ENCODE peak calls at places on chromosomes 11 and 22, in ten cellular contexts. One of them, this sample, is unnamed.

GRCh38 chr11:105635466-105635865 is 25.6 kb downstream of the GRIA4 start:
- DNase-seq in uterus: no peak
- DNase-seq in ovary: no peak
- DNase-seq in BJ: no peak
- DNase-seq in fibroblast of lung: no peak
- DNase-seq in brain microvascular endothelial cell: no peak
- DNase-seq in right atrium auricular region: no peak
- DNase-seq in mesendoderm: no peak
- DNase-seq in GM23248: no peak
- DNase-seq in naive thymus-derived CD4-positive, alpha-beta T cell: no peak
- DNase-seq in this sample: no peak

GRCh38 chr11:106077609-106078517 is at the start of gene AASDHPPT:
- DNase-seq in BJ: no peak
- DNase-seq in mesendoderm: no peak
- DNase-seq in uterus: no peak
- DNase-seq in brain microvascular endothelial cell: peak; percentile 29
- DNase-seq in right atrium auricular region: no peak
- DNase-seq in naive thymus-derived CD4-positive, alpha-beta T cell: no peak
- DNase-seq in GM23248: peak; percentile 70
- DNase-seq in fibroblast of lung: peak; percentile 40
- DNase-seq in ovary: peak; percentile 33
- DNase-seq in this sample: peak; percentile 20

GRCh38 chr11:115892016-115892415 is 387.8 kb upstream of the CADM1 start:
- DNase-seq in naive thymus-derived CD4-positive, alpha-beta T cell: no peak
- DNase-seq in mesendoderm: no peak
- DNase-seq in brain microvascular endothelial cell: no peak
- DNase-seq in ovary: no peak
- DNase-seq in uterus: no peak
- DNase-seq in fibroblast of lung: peak; percentile 61
- DNase-seq in BJ: no peak
- DNase-seq in GM23248: no peak
- DNase-seq in right atrium auricular region: no peak
- DNase-seq in this sample: no peak

GRCh38 chr11:112958670-112959069 is 2.5 kb upstream of the NCAM1 start:
- DNase-seq in mesendoderm: peak; percentile 39
- DNase-seq in GM23248: peak; percentile 68
- DNase-seq in BJ: peak; percentile 34
- DNase-seq in fibroblast of lung: peak; percentile 55
- DNase-seq in uterus: no peak
- DNase-seq in naive thymus-derived CD4-positive, alpha-beta T cell: no peak
- DNase-seq in brain microvascular endothelial cell: no peak
- DNase-seq in ovary: no peak
- DNase-seq in right atrium auricular region: no peak
- DNase-seq in this sample: peak; percentile 49

GRCh38 chr11:120181446-120181992 is 29.3 kb upstream of the OAF start:
- DNase-seq in brain microvascular endothelial cell: no peak
- DNase-seq in ovary: no peak
- DNase-seq in GM23248: no peak
- DNase-seq in mesendoderm: no peak
- DNase-seq in uterus: no peak
- DNase-seq in BJ: no peak
- DNase-seq in fibroblast of lung: no peak
- DNase-seq in naive thymus-derived CD4-positive, alpha-beta T cell: no peak
- DNase-seq in right atrium auricular region: peak; percentile 54
- DNase-seq in this sample: no peak

GRCh38 chr11:112773256-112773655 is 188.0 kb upstream of the NCAM1 start:
- DNase-seq in ovary: no peak
- DNase-seq in brain microvascular endothelial cell: no peak
- DNase-seq in GM23248: no peak
- DNase-seq in mesendoderm: no peak
- DNase-seq in uterus: no peak
- DNase-seq in naive thymus-derived CD4-positive, alpha-beta T cell: no peak
- DNase-seq in BJ: no peak
- DNase-seq in right atrium auricular region: no peak
- DNase-seq in fibroblast of lung: no peak
- DNase-seq in this sample: no peak

GRCh38 chr22:23772315-23773246 is at the start of gene MMP11:
- DNase-seq in fibroblast of lung: peak; percentile 37
- DNase-seq in ovary: peak; percentile 67
- DNase-seq in naive thymus-derived CD4-positive, alpha-beta T cell: peak; percentile 40
- DNase-seq in GM23248: peak; percentile 70
- DNase-seq in mesendoderm: peak; percentile 58
- DNase-seq in right atrium auricular region: no peak
- DNase-seq in brain microvascular endothelial cell: no peak
- DNase-seq in BJ: no peak
- DNase-seq in uterus: peak; percentile 63
- DNase-seq in this sample: peak; percentile 47

GRCh38 chr11:124743050-124743449 is 3.3 kb downstream of the NRGN start:
- DNase-seq in right atrium auricular region: no peak
- DNase-seq in brain microvascular endothelial cell: no peak
- DNase-seq in GM23248: no peak
- DNase-seq in uterus: no peak
- DNase-seq in ovary: no peak
- DNase-seq in BJ: no peak
- DNase-seq in naive thymus-derived CD4-positive, alpha-beta T cell: no peak
- DNase-seq in mesendoderm: no peak
- DNase-seq in fibroblast of lung: no peak
- DNase-seq in this sample: no peak

GRCh38 chr11:13923716-13924650 is 38.5 kb upstream of the SPON1 start:
- DNase-seq in right atrium auricular region: no peak
- DNase-seq in BJ: no peak
- DNase-seq in fibroblast of lung: no peak
- DNase-seq in naive thymus-derived CD4-positive, alpha-beta T cell: no peak
- DNase-seq in brain microvascular endothelial cell: no peak
- DNase-seq in ovary: no peak
- DNase-seq in GM23248: no peak
- DNase-seq in uterus: no peak
- DNase-seq in mesendoderm: no peak
- DNase-seq in this sample: no peak

GRCh38 chr22:37485006-37485713 is 1.0 kb downstream of the MFNG start:
- DNase-seq in BJ: no peak
- DNase-seq in uterus: no peak
- DNase-seq in right atrium auricular region: no peak
- DNase-seq in ovary: no peak
- DNase-seq in brain microvascular endothelial cell: no peak
- DNase-seq in fibroblast of lung: no peak
- DNase-seq in mesendoderm: no peak
- DNase-seq in GM23248: no peak
- DNase-seq in naive thymus-derived CD4-positive, alpha-beta T cell: peak; percentile 40
- DNase-seq in this sample: no peak

GRCh38 chr22:36455571-36456458 is 25.6 kb downstream of the TXN2 start:
- DNase-seq in GM23248: no peak
- DNase-seq in uterus: no peak
- DNase-seq in ovary: no peak
- DNase-seq in BJ: no peak
- DNase-seq in mesendoderm: no peak
- DNase-seq in right atrium auricular region: no peak
- DNase-seq in brain microvascular endothelial cell: no peak
- DNase-seq in fibroblast of lung: no peak
- DNase-seq in naive thymus-derived CD4-positive, alpha-beta T cell: no peak
- DNase-seq in this sample: no peak

GRCh38 chr11:15471709-15472404 is 357.1 kb downstream of the INSC start:
- DNase-seq in GM23248: no peak
- DNase-seq in brain microvascular endothelial cell: no peak
- DNase-seq in mesendoderm: peak; percentile 15
- DNase-seq in right atrium auricular region: no peak
- DNase-seq in BJ: no peak
- DNase-seq in ovary: no peak
- DNase-seq in fibroblast of lung: no peak
- DNase-seq in naive thymus-derived CD4-positive, alpha-beta T cell: no peak
- DNase-seq in uterus: no peak
- DNase-seq in this sample: no peak

GRCh38 chr11:15473954-15474837 is 359.5 kb downstream of the INSC start:
- DNase-seq in brain microvascular endothelial cell: no peak
- DNase-seq in GM23248: no peak
- DNase-seq in fibroblast of lung: no peak
- DNase-seq in naive thymus-derived CD4-positive, alpha-beta T cell: no peak
- DNase-seq in ovary: no peak
- DNase-seq in uterus: no peak
- DNase-seq in BJ: no peak
- DNase-seq in mesendoderm: no peak
- DNase-seq in right atrium auricular region: no peak
- DNase-seq in this sample: no peak

GRCh38 chr11:15472405-15472799 is 357.7 kb downstream of the INSC start:
- DNase-seq in mesendoderm: peak; percentile 87
- DNase-seq in BJ: no peak
- DNase-seq in naive thymus-derived CD4-positive, alpha-beta T cell: no peak
- DNase-seq in GM23248: no peak
- DNase-seq in right atrium auricular region: no peak
- DNase-seq in ovary: no peak
- DNase-seq in uterus: no peak
- DNase-seq in brain microvascular endothelial cell: no peak
- DNase-seq in fibroblast of lung: no peak
- DNase-seq in this sample: no peak

GRCh38 chr11:15468471-15468870 is 353.7 kb downstream of the INSC start:
- DNase-seq in BJ: no peak
- DNase-seq in right atrium auricular region: no peak
- DNase-seq in fibroblast of lung: peak; percentile 6
- DNase-seq in uterus: no peak
- DNase-seq in GM23248: no peak
- DNase-seq in brain microvascular endothelial cell: peak; percentile 4
- DNase-seq in naive thymus-derived CD4-positive, alpha-beta T cell: no peak
- DNase-seq in mesendoderm: no peak
- DNase-seq in ovary: no peak
- DNase-seq in this sample: peak; percentile 36

GRCh38 chr11:15471028-15471708 is 356.4 kb downstream of the INSC start:
- DNase-seq in naive thymus-derived CD4-positive, alpha-beta T cell: no peak
- DNase-seq in right atrium auricular region: no peak
- DNase-seq in GM23248: no peak
- DNase-seq in brain microvascular endothelial cell: no peak
- DNase-seq in fibroblast of lung: no peak
- DNase-seq in BJ: no peak
- DNase-seq in uterus: no peak
- DNase-seq in ovary: no peak
- DNase-seq in mesendoderm: no peak
- DNase-seq in this sample: no peak
- H3K4me3 ChIP-seq in naive thymus-derived CD4-positive, alpha-beta T cell: no peak overlapping the region
- H3K4me3 ChIP-seq in right atrium auricular region: no peak overlapping the region
- H3K4me3 ChIP-seq in GM23248: no peak overlapping the region
- H3K4me3 ChIP-seq in brain microvascular endothelial cell: no peak overlapping the region
- H3K4me3 ChIP-seq in fibroblast of lung: no peak overlapping the region
- H3K4me3 ChIP-seq in BJ: no peak overlapping the region
- H3K4me3 ChIP-seq in uterus: no peak overlapping the region
- H3K4me3 ChIP-seq in ovary: no peak overlapping the region
- H3K4me3 ChIP-seq in mesendoderm: no peak overlapping the region
- H3K4me3 ChIP-seq in this sample: no peak overlapping the region

GRCh38 chr11:62149986-62150886 is 26.4 kb downstream of the INCENP start:
- DNase-seq in uterus: no peak
- DNase-seq in fibroblast of lung: no peak
- DNase-seq in naive thymus-derived CD4-positive, alpha-beta T cell: no peak
- DNase-seq in mesendoderm: no peak
- DNase-seq in ovary: no peak
- DNase-seq in BJ: no peak
- DNase-seq in right atrium auricular region: no peak
- DNase-seq in brain microvascular endothelial cell: no peak
- DNase-seq in GM23248: no peak
- DNase-seq in this sample: no peak
- H3K36me3 ChIP-seq in uterus: no peaks in the 10 kb centered on the region
- H3K36me3 ChIP-seq in fibroblast of lung: peaks cover 25% of the 10 kb centered on the region
- H3K36me3 ChIP-seq in naive thymus-derived CD4-positive, alpha-beta T cell: peaks cover 5% of the 10 kb centered on the region
- H3K36me3 ChIP-seq in mesendoderm: peaks cover 31% of the 10 kb centered on the region
- H3K36me3 ChIP-seq in ovary: no peaks in the 10 kb centered on the region
- H3K36me3 ChIP-seq in BJ: peaks cover 29% of the 10 kb centered on the region
- H3K36me3 ChIP-seq in right atrium auricular region: peaks cover 37% of the 10 kb centered on the region
- H3K36me3 ChIP-seq in brain microvascular endothelial cell: peaks cover 33% of the 10 kb centered on the region
- H3K36me3 ChIP-seq in GM23248: peaks cover 3% of the 10 kb centered on the region
- H3K36me3 ChIP-seq in this sample: peaks cover 48% of the 10 kb centered on the region

GRCh38 chr11:123301696-123302400 is 106.8 kb upstream of the CLMP start:
- DNase-seq in BJ: no peak
- DNase-seq in naive thymus-derived CD4-positive, alpha-beta T cell: peak; percentile 61
- DNase-seq in ovary: peak; percentile 58
- DNase-seq in GM23248: peak; percentile 76
- DNase-seq in right atrium auricular region: no peak
- DNase-seq in uterus: peak; percentile 55
- DNase-seq in mesendoderm: peak; percentile 89
- DNase-seq in brain microvascular endothelial cell: no peak
- DNase-seq in fibroblast of lung: peak; percentile 34
- DNase-seq in this sample: peak; percentile 36
- H3K4me3 ChIP-seq in BJ: peak overlapping the region; percentile 31
- H3K4me3 ChIP-seq in naive thymus-derived CD4-positive, alpha-beta T cell: peak overlapping the region; percentile 40
- H3K4me3 ChIP-seq in ovary: peak overlapping the region; percentile 25
- H3K4me3 ChIP-seq in GM23248: peak overlapping the region; percentile 65
- H3K4me3 ChIP-seq in right atrium auricular region: peak overlapping the region; percentile 26
- H3K4me3 ChIP-seq in uterus: peak overlapping the region; percentile 25
- H3K4me3 ChIP-seq in mesendoderm: peak overlapping the region; percentile 34
- H3K4me3 ChIP-seq in brain microvascular endothelial cell: peak overlapping the region; percentile 52
- H3K4me3 ChIP-seq in fibroblast of lung: peak overlapping the region; percentile 23
- H3K4me3 ChIP-seq in this sample: peak overlapping the region; percentile 18

GRCh38 chr11:65858354-65859133 is 564 bp upstream of the CFL1 start:
- DNase-seq in ovary: no peak
- DNase-seq in brain microvascular endothelial cell: no peak
- DNase-seq in right atrium auricular region: no peak
- DNase-seq in uterus: no peak
- DNase-seq in mesendoderm: peak; percentile 49
- DNase-seq in GM23248: no peak
- DNase-seq in naive thymus-derived CD4-positive, alpha-beta T cell: no peak
- DNase-seq in BJ: no peak
- DNase-seq in fibroblast of lung: no peak
- DNase-seq in this sample: no peak

GRCh38 chr11:65861165-65861505 is 902 bp downstream of the MUS81 start:
- DNase-seq in right atrium auricular region: no peak
- DNase-seq in BJ: no peak
- DNase-seq in ovary: no peak
- DNase-seq in brain microvascular endothelial cell: no peak
- DNase-seq in uterus: no peak
- DNase-seq in GM23248: no peak
- DNase-seq in fibroblast of lung: peak; percentile 12
- DNase-seq in naive thymus-derived CD4-positive, alpha-beta T cell: peak; percentile 8
- DNase-seq in mesendoderm: no peak
- DNase-seq in this sample: no peak

GRCh38 chr11:65860278-65861164 is at the start of gene MUS81:
- DNase-seq in right atrium auricular region: peak; percentile 98
- DNase-seq in naive thymus-derived CD4-positive, alpha-beta T cell: peak; percentile 93
- DNase-seq in brain microvascular endothelial cell: peak; percentile 96
- DNase-seq in fibroblast of lung: peak; percentile 98
- DNase-seq in ovary: peak; percentile 97
- DNase-seq in uterus: peak; percentile 99
- DNase-seq in GM23248: peak; percentile 98
- DNase-seq in mesendoderm: peak; percentile 99
- DNase-seq in BJ: peak; percentile 78
- DNase-seq in this sample: peak; percentile 97

GRCh38 chr11:65859134-65859811 is 960 bp upstream of the MUS81 start:
- DNase-seq in BJ: peak; percentile 87
- DNase-seq in brain microvascular endothelial cell: peak; percentile 98
- DNase-seq in right atrium auricular region: peak; percentile 100
- DNase-seq in ovary: peak; percentile 98
- DNase-seq in GM23248: peak; percentile 99
- DNase-seq in naive thymus-derived CD4-positive, alpha-beta T cell: peak; percentile 87
- DNase-seq in fibroblast of lung: peak; percentile 99
- DNase-seq in uterus: peak; percentile 99
- DNase-seq in mesendoderm: peak; percentile 100
- DNase-seq in this sample: peak; percentile 99

DNA sequence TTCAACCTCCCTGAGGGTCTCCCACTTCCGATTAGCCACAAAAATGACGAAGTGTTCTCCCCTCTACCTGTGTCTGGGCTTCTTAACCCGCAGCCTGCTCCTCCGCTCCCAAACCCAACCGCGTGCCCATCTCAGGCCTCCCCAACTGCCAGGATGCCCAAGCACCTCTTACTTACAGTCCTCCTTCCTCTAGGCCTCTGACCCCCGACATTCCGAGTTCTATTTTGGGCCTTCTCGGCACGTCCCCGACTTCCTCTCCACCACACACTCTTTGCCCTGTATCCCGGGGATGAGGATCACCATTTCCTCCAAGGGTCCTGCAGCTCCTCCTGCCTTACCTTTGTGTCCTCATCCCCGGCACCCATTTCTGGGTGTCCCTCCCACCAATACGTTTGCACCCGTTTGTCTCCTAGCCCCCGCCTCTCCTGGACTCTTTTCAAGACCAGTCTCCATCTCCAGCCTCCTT is 388 bp upstream of the MUS81 start:
- DNase-seq in brain microvascular endothelial cell: no peak
- DNase-seq in naive thymus-derived CD4-positive, alpha-beta T cell: peak; percentile 40
- DNase-seq in right atrium auricular region: peak; percentile 67
- DNase-seq in mesendoderm: no peak
- DNase-seq in ovary: no peak
- DNase-seq in fibroblast of lung: no peak
- DNase-seq in uterus: no peak
- DNase-seq in GM23248: peak; percentile 57
- DNase-seq in BJ: no peak
- DNase-seq in this sample: no peak
- H3K36me3 ChIP-seq in brain microvascular endothelial cell: peaks cover 53% of the 10 kb centered on the region
- H3K36me3 ChIP-seq in naive thymus-derived CD4-positive, alpha-beta T cell: peaks cover 27% of the 10 kb centered on the region
- H3K36me3 ChIP-seq in right atrium auricular region: peaks cover 47% of the 10 kb centered on the region
- H3K36me3 ChIP-seq in mesendoderm: peaks cover 18% of the 10 kb centered on the region
- H3K36me3 ChIP-seq in ovary: no peaks in the 10 kb centered on the region
- H3K36me3 ChIP-seq in fibroblast of lung: peaks cover 44% of the 10 kb centered on the region
- H3K36me3 ChIP-seq in uterus: no peaks in the 10 kb centered on the region
- H3K36me3 ChIP-seq in GM23248: peaks cover 24% of the 10 kb centered on the region
- H3K36me3 ChIP-seq in BJ: peaks cover 35% of the 10 kb centered on the region
- H3K36me3 ChIP-seq in this sample: peaks cover 64% of the 10 kb centered on the region